ENCODE peak calls at places on chromosome X, in five cellular contexts. B, E, V, T and C are unnamed samples. For H3K36me3, the result is how much of the 10 kb centered on the place peaks cover.

GRCh38 chrX:151031365-151031975 is 48.3 kb downstream of the HMGB3 start:
- DNase-seq in T (peak), E (no peak), B (no peak), V (no peak), C (no peak)

GRCh38 chrX:39534949-39535348 is 562.8 kb downstream of the BCOR start:
- DNase-seq in T (no peak), E (no peak), B (no peak), V (no peak), C (no peak)

GRCh38 chrX:109719262-109719661 is 13.8 kb downstream of the ACSL4 start:
- DNase-seq in E (no peak), V (no peak), T (no peak), B (no peak), C (no peak)

GRCh38 chrX:17635231-17635630 is 102.1 kb upstream of the SCML1 start:
- DNase-seq in V (no peak), E (no peak), T (no peak), B (no peak), C (no peak)

GRCh38 chrX:15564981-15565579 is 35.7 kb downstream of the ACE2 start:
- DNase-seq in T (peak), E (peak), B (peak), V (peak), C (peak)

GRCh38 chrX:71492086-71493065 is 40.5 kb upstream of the OGT start:
- DNase-seq in T (peak), E (peak), B (no peak), V (no peak), C (peak)

GRCh38 chrX:109270580-109271484 is 211.1 kb downstream of the GUCY2F start:
- DNase-seq in T (no peak), B (peak), V (no peak), E (peak), C (no peak)

GRCh38 chrX:129534816-129535578 is 5.1 kb upstream of the OCRL start:
- DNase-seq in E (peak), V (no peak), B (no peak), T (peak), C (peak)

GRCh38 chrX:134732676-134733075 is 74.4 kb upstream of the PLAC1 start:
- DNase-seq in B (no peak), V (no peak), E (no peak), T (no peak), C (no peak)

GRCh38 chrX:65581661-65582339 is 47.2 kb upstream of the LAS1L start:
- DNase-seq in T (peak), E (peak), V (no peak), B (no peak), C (peak)

GRCh38 chrX:56783450-56783831 is 54.4 kb downstream of the NBDY start:
- DNase-seq in B (peak), T (no peak), V (no peak), E (no peak), C (peak)

GRCh38 chrX:15546745-15547144 is 46.1 kb downstream of the BMX start:
- DNase-seq in V (no peak), B (no peak), E (no peak), T (no peak), C (no peak)

GRCh38 chrX:150775569-150776350 is 82.6 kb downstream of the MTMR1 start:
- DNase-seq in E (no peak), T (no peak), B (no peak), V (no peak), C (no peak)

GRCh38 chrX:13194291-13195103 is 125.4 kb downstream of the ATXN3L start:
- DNase-seq in T (peak), E (no peak), B (no peak), V (peak), C (peak)

GRCh38 chrX:77743720-77744119 is 42.3 kb downstream of the ATRX start:
- DNase-seq in V (no peak), E (no peak), T (no peak), B (no peak), C (no peak)

GRCh38 chrX:150515801-150516200 is 52.6 kb upstream of the MTM1 start:
- DNase-seq in T (no peak), E (no peak), B (no peak), V (no peak), C (no peak)

GRCh38 chrX:36961590-36961989 is 46.6 kb upstream of the FAM47C start:
- DNase-seq in V (no peak), E (no peak), T (peak), B (no peak), C (no peak)

GRCh38 chrX:150361777-150362351 is 1.3 kb upstream of the MAMLD1 start:
- DNase-seq in V (no peak), T (peak), B (no peak), E (peak), C (no peak)

GRCh38 chrX:109384569-109385174 is 97.2 kb downstream of the GUCY2F start:
- DNase-seq in E (peak), V (no peak), B (no peak), T (peak), C (peak)

GRCh38 chrX:154727418-154728323 is 23.2 kb downstream of the GAB3 start:
- DNase-seq in B (no peak), V (no peak), T (peak), E (peak), C (no peak)

GRCh38 chrX:39814391-39814790 is 283.4 kb downstream of the BCOR start:
- DNase-seq in V (no peak), B (no peak), E (peak), T (peak), C (no peak)

GRCh38 chrX:14064632-14065432 is 35.1 kb upstream of the GEMIN8 start:
- DNase-seq in B (no peak), V (peak), T (peak), E (no peak), C (peak)

GRCh38 chrX:68677998-68678397 is 30.5 kb downstream of the STARD8 start:
- DNase-seq in B (no peak), V (no peak), T (no peak), E (no peak), C (no peak)

GRCh38 chrX:135737361-135738071 is 24.1 kb downstream of the CT45A1 start:
- DNase-seq in E (peak), T (peak), V (no peak), B (no peak), C (no peak)

GRCh38 chrX:53882331-53882730 is 161.9 kb downstream of the PHF8 start:
- DNase-seq in E (peak), B (no peak), T (peak), V (no peak), C (peak)

GRCh38 chrX:74419861-74420193 is 1.5 kb upstream of the SLC16A2 start:
- DNase-seq in E (peak), T (peak), V (peak), B (no peak), C (peak)

GRCh38 chrX:7316280-7316679 is 168.3 kb upstream of the PUDP start:
- DNase-seq in E (peak), B (no peak), T (peak), V (peak), C (no peak)

GRCh38 chrX:2334237-2334636 is 166.5 kb downstream of the DHRSX start:
- DNase-seq in E (no peak), V (no peak), T (peak), B (no peak), C (no peak)

GRCh38 chrX:27775984-27776383 is 31.8 kb upstream of the MAGEB10 start:
- DNase-seq in B (no peak), V (no peak), T (no peak), E (no peak), C (no peak)

GRCh38 chrX:30060718-30061117 is 154.6 kb upstream of the MAGEB2 start:
- DNase-seq in T (peak), B (no peak), V (no peak), E (peak), C (no peak)

GRCh38 chrX:314781-315595 is 3.6 kb downstream of the GTPBP6 start:
- DNase-seq in V (no peak), B (no peak), E (no peak), T (no peak), C (no peak)
- H3K36me3 ChIP-seq in V (under half), B (under half), E (under half), T (under half), C (half or more)

GRCh38 chrX:33906971-33907370 is 225.1 kb downstream of the FAM47A start:
- DNase-seq in B (no peak), T (no peak), E (no peak), V (no peak), C (no peak)
- H2AFZ ChIP-seq in B (no peak), T (no peak), E (no peak), V (no peak), C (no peak)

DNA sequence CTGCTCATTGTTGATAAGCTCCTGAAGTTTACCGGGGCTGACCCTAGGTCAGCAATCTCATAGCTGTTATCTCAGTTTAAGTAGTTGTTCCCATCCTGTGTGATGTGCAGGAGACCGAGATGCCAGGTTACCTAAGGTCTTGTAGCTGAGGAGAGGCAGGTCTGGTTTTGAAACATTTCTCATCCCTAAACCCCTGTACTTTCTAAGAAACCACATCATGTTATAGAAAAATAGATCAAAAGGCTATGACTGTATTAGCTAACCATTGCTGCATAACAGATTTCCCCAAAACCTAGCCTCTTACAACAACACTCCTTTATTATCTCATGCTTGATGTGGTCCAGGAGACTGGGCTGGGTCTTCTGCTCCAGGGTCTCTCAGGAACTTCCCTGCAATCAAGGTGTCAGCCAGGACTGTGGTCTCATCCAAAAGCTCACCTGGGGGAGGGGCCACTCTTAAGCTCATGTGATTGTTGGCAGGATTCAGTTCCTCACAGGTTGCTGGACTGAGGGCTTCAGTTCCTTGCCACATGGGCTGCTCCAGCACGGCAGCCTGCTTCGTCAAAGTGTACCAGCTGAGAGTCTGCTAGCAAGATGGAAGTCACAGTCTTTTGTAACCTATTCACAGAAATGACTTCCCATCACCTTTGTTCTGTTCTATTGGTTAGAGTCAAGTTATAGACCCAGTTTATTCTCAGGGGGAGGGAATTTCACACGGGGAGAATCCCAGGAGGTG is 60.9 kb upstream of the CLCN4 start:
- DNase-seq in E (no peak), V (no peak), T (no peak), B (no peak), C (no peak)
- H3K36me3 ChIP-seq in E (under half), V (under half), T (under half), B (under half), C (under half)

GRCh38 chrX:153641575-153642312 is 5.3 kb upstream of the DUSP9 start:
- DNase-seq in T (no peak), E (no peak), V (no peak), B (no peak), C (no peak)
- H2AFZ ChIP-seq in T (no peak), E (no peak), V (no peak), B (no peak), C (no peak)

GRCh38 chrX:107050195-107050709 is 50.2 kb upstream of the MORC4 start:
- DNase-seq in V (no peak), B (no peak), T (no peak), E (no peak), C (no peak)
- H3K36me3 ChIP-seq in V (under half), B (under half), T (under half), E (under half), C (under half)